ENCODE peak calls at places on chromosomes 1 and 21, in four cellular contexts. D is adrenal gland, C is IMR-90, W is Peyer's patch. Y is an unnamed sample. For H3K4me1, the result is how much of the 10 kb centered on the place peaks cover.

GRCh38 chr21:15293251-15293650 is 228.5 kb upstream of the NRIP1 start:
- DNase-seq in C (peak), D (peak), W (no peak), Y (no peak)

GRCh38 chr1:6427445-6428390 is 3.1 kb downstream of the ESPN start:
- DNase-seq in C (no peak), D (no peak), W (peak), Y (no peak)

GRCh38 chr1:235708390-235708962 is 58.9 kb upstream of the GNG4 start:
- DNase-seq in D (no peak), C (peak), W (no peak), Y (no peak)

GRCh38 chr1:16371725-16372124 is 4.7 kb downstream of the SZRD1 start:
- DNase-seq in W (no peak), C (peak), D (no peak), Y (no peak)

GRCh38 chr1:8228253-8228652 is 89.7 kb upstream of the SLC45A1 start:
- DNase-seq in W (no peak), C (no peak), D (no peak), Y (no peak)

GRCh38 chr1:183353597-183353996 is 64.6 kb downstream of the NMNAT2 start:
- DNase-seq in D (no peak), W (no peak), C (no peak), Y (no peak)

GRCh38 chr1:233490488-233490887 is 123.4 kb upstream of the KCNK1 start:
- DNase-seq in W (no peak), D (peak), C (no peak), Y (no peak)

GRCh38 chr1:91622586-91622985 is 121.9 kb downstream of the CDC7 start:
- DNase-seq in W (no peak), C (no peak), D (peak), Y (peak)

GRCh38 chr1:27713139-27713725 is 12.5 kb upstream of the FAM76A start:
- DNase-seq in W (no peak), D (no peak), C (no peak), Y (no peak)

GRCh38 chr1:171434717-171435346 is 50.5 kb upstream of the PRRC2C start:
- DNase-seq in W (no peak), C (peak), D (peak), Y (peak)

GRCh38 chr21:14888202-14888601 is 176.6 kb downstream of the NRIP1 start:
- DNase-seq in D (no peak), C (no peak), W (no peak), Y (no peak)

GRCh38 chr1:109198043-109198695 is 15.5 kb upstream of the SARS1 start:
- DNase-seq in W (no peak), D (peak), C (peak), Y (peak)

GRCh38 chr1:201014816-201015200 is 8.7 kb downstream of the KIF21B start:
- DNase-seq in W (no peak), D (no peak), C (no peak), Y (no peak)

GRCh38 chr1:201013031-201013485 is 10.5 kb downstream of the KIF21B start:
- DNase-seq in W (no peak), D (no peak), C (no peak), Y (no peak)

GRCh38 chr1:201016211-201016651 is 7.3 kb downstream of the KIF21B start:
- DNase-seq in W (no peak), D (peak), C (peak), Y (no peak)

GRCh38 chr1:201015551-201016091 is 7.9 kb downstream of the KIF21B start:
- DNase-seq in W (no peak), D (no peak), C (peak), Y (no peak)

DNA sequence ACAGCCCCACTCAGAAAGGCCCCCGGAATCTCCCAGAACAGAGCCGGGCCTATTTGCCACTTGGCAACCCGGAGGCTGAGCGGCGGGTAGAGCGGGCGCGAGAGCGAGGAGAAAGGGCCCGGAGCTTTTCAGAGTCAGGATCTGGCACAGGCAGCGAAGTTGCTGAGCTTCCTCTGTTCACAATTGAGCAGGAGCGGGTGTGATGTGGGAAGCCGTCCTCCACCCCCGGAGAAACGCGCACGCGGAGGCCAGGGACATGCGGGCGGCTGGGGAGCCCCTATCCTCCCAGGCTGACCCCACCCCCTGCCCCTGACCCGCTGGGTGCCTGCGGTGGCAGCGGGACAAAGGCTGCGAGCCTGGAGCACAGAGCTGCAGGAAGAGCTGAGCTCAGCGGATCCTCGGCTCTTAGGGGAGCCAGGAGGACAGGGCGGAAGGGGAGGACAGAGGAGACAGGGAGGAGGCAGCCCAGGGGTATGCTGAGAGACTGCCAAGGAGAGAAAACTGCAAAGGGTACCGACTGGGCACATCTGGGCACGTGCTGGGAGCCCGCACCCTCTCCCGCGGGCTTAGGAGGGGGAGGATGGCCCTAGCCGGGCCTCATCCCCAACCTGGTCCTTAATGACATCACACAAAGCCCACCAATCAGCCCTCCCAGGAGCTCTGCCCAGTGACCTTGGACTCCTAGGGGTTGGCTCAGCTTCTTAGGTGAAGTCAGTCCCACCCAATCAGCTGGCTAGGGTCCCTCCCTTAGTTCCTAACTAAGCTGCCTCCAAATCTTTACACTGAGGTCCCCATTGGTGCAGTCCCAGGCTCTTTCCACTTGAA is 9.3 kb downstream of the KIF21B start:
- DNase-seq in W (no peak), D (peak), C (no peak), Y (no peak)
- H3K4me3 ChIP-seq in W (no peak), D (no peak), C (no peak), Y (no peak)

GRCh38 chr1:153536618-153537375 is 1.0 kb upstream of the S100A6 start:
- DNase-seq in W (peak), C (no peak), D (no peak), Y (peak)

GRCh38 chr1:153539395-153540093 is 1.2 kb downstream of the S100A5 start:
- DNase-seq in W (no peak), C (no peak), D (no peak), Y (no peak)

GRCh38 chr1:153535664-153536585 is at the start of gene S100A6:
- DNase-seq in D (peak), C (peak), W (peak), Y (peak)

GRCh38 chr1:153538315-153538821 is 2.4 kb downstream of the S100A5 start:
- DNase-seq in C (peak), D (no peak), W (peak), Y (no peak)

GRCh38 chr1:153537376-153537730 is 1.6 kb upstream of the S100A6 start:
- DNase-seq in W (peak), C (no peak), D (no peak), Y (peak)
- H3K4me1 ChIP-seq in W (under half), C (under half), D (under half), Y (under half)

GRCh38 chr1:161304927-161305871 is 4.6 kb downstream of the MPZ start:
- DNase-seq in D (no peak), W (no peak), C (no peak), Y (no peak)

GRCh38 chr1:161307230-161307768 is 2.5 kb downstream of the MPZ start:
- DNase-seq in W (no peak), D (no peak), C (peak), Y (no peak)

GRCh38 chr1:161307892-161308638 is 1.7 kb downstream of the MPZ start:
- DNase-seq in C (peak), D (no peak), W (no peak), Y (no peak)

GRCh38 chr1:161309868-161310267 is at the start of gene MPZ:
- DNase-seq in C (no peak), W (no peak), D (no peak), Y (no peak)

GRCh38 chr1:161305872-161306519 is 3.8 kb downstream of the MPZ start:
- DNase-seq in W (peak), D (peak), C (peak), Y (peak)
- TF ChIP-seq POLR2A in W (no peak), D (peak), C (no peak), Y (no peak)

GRCh38 chr1:169110691-169111447 is 4.4 kb downstream of the ATP1B1 start:
- DNase-seq in C (peak), W (no peak), D (peak), Y (peak)

GRCh38 chr1:169108897-169109560 is 2.5 kb downstream of the ATP1B1 start:
- DNase-seq in C (peak), D (peak), W (peak), Y (peak)

GRCh38 chr1:169109561-169110134 is 3.2 kb downstream of the ATP1B1 start:
- DNase-seq in W (peak), C (peak), D (peak), Y (peak)

GRCh38 chr1:169111472-169111871 is 5.0 kb downstream of the ATP1B1 start:
- DNase-seq in D (no peak), W (no peak), C (no peak), Y (no peak)

GRCh38 chr1:169110265-169110664 is 3.8 kb downstream of the ATP1B1 start:
- DNase-seq in C (no peak), D (no peak), W (no peak), Y (no peak)
- H3K4me3 ChIP-seq in C (no peak), D (no peak), W (peak), Y (peak)

GRCh38 chr1:164664127-164664526 is 105.1 kb downstream of the PBX1 start:
- DNase-seq in C (no peak), W (no peak), D (no peak), Y (no peak)

GRCh38 chr1:164662955-164663354 is 104.0 kb downstream of the PBX1 start:
- DNase-seq in D (no peak), C (no peak), W (no peak), Y (no peak)

GRCh38 chr1:164662462-164662861 is 103.5 kb downstream of the PBX1 start:
- DNase-seq in W (no peak), C (no peak), D (no peak), Y (no peak)

GRCh38 chr1:164659621-164660414 is 100.8 kb downstream of the PBX1 start:
- DNase-seq in W (peak), C (no peak), D (no peak), Y (no peak)

GRCh38 chr1:164660415-164661174 is 101.6 kb downstream of the PBX1 start:
- DNase-seq in C (peak), W (no peak), D (no peak), Y (no peak)
- H3K4me1 ChIP-seq in C (under half), W (under half), D (under half), Y (under half)

GRCh38 chr1:244834596-244835275 is 722 bp upstream of the COX20 start:
- DNase-seq in D (peak), W (no peak), C (peak), Y (peak)
- TF ChIP-seq POLR2A in D (peak), W (peak), C (peak), Y (peak)

GRCh38 chr1:243256590-243256989 is 749 bp downstream of the SDCCAG8 start:
- DNase-seq in D (no peak), C (no peak), W (no peak), Y (no peak)

GRCh38 chr1:243254927-243255790 is at the start of gene CEP170:
- DNase-seq in D (peak), C (peak), W (peak), Y (peak)

GRCh38 chr1:243254233-243254926 is 701 bp downstream of the CEP170 start:
- DNase-seq in C (peak), D (peak), W (peak), Y (peak)

GRCh38 chr1:243255791-243256512 is at the start of gene SDCCAG8:
- DNase-seq in D (peak), C (peak), W (peak), Y (peak)

DNA sequence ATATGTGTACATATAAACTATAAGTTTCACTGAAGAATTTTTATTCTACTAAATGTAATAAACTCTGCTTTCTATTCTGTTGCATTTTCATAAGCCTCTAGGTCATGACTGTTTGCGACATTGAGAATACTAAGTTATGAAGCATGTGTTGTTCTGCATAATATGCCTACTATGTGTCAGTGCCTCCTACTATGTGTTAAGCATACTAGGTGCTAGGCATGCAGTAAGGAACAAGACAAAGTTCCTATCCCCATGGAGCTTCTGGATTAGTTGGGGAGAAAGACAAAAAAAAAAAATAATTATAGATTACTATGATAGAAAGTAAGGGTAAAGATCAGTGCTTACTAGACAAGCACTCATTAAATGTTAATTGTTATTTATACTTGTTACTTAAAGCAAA is 1.3 kb downstream of the SDCCAG8 start:
- DNase-seq in W (no peak), D (no peak), C (no peak), Y (no peak)
- H3K4me3 ChIP-seq in W (no peak), D (no peak), C (no peak), Y (peak)

GRCh38 chr1:180524915-180525695 is 22.7 kb upstream of the ACBD6 start:
- DNase-seq in W (no peak), C (no peak), D (no peak), Y (no peak)

GRCh38 chr1:180525696-180526000 is 23.3 kb upstream of the ACBD6 start:
- DNase-seq in D (no peak), W (no peak), C (peak), Y (no peak)

GRCh38 chr1:180521474-180522203 is 19.3 kb upstream of the ACBD6 start:
- DNase-seq in W (no peak), C (no peak), D (no peak), Y (no peak)

GRCh38 chr1:180522204-180522497 is 19.8 kb upstream of the ACBD6 start:
- DNase-seq in W (no peak), C (no peak), D (no peak), Y (no peak)

GRCh38 chr1:180524160-180524914 is 22.0 kb upstream of the ACBD6 start:
- DNase-seq in D (no peak), W (no peak), C (peak), Y (no peak)
- H3K4me1 ChIP-seq in D (under half), W (under half), C (under half), Y (under half)

GRCh38 chr1:149936992-149937705 is 470 bp upstream of the MTMR11 start:
- DNase-seq in W (no peak), C (peak), D (peak), Y (no peak)

GRCh38 chr1:149934326-149934725 is 2.4 kb downstream of the MTMR11 start:
- DNase-seq in D (no peak), W (no peak), C (no peak), Y (no peak)

GRCh38 chr1:149937779-149938178 is 1.1 kb upstream of the MTMR11 start:
- DNase-seq in W (no peak), C (no peak), D (no peak), Y (no peak)

GRCh38 chr1:149933208-149933607 is 3.5 kb downstream of the MTMR11 start:
- DNase-seq in D (no peak), W (no peak), C (no peak), Y (no peak)

GRCh38 chr1:149936076-149936991 is at the start of gene MTMR11:
- DNase-seq in D (peak), W (peak), C (peak), Y (peak)
- TF ChIP-seq POLR2A in D (no peak), W (peak), C (no peak), Y (peak)

DNA sequence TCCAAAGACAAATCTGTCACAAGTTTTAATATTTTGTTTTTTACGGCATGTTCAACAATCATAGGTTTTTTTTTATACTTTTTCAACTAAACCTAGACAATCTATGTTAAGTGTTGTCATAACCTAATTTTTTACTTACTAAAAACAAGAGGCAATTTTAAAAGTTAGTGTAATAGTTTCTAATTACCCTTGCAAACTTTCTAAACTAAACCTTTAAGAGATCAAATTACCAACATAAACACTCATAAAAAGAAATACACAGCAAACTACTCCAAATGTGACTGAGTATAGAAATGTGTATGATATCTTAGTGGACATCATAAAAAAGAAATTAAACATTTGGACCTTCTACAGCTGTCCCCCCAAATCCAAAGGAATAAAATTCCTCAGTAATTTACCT is 10.0 kb downstream of the ZNF281 start:
- DNase-seq in W (no peak), D (no peak), C (no peak), Y (no peak)
- H3K4me3 ChIP-seq in W (no peak), D (no peak), C (no peak), Y (no peak)